ENCODE peak calls at places on chromosomes 7 and 10, in ten cellular contexts. A, E, K, H, P, D, Y, T, M and B are unnamed samples.
A peak's percentile ranks its signal among the peaks of the same experiment; 100 is the strongest.

GRCh38 chr7:17986826-17987225 is 40.8 kb downstream of the PRPS1L1 start:
- DNase-seq in A (peak; percentile 95), E (peak; percentile 79), K (no peak), H (peak; percentile 64), P (no peak), D (peak; percentile 77), Y (no peak), T (peak; percentile 91), M (no peak), B (no peak)

GRCh38 chr7:144670251-144670650 is 165.6 kb downstream of the TPK1 start:
- DNase-seq in A (peak; percentile 45), E (peak; percentile 5), K (no peak), H (no peak), P (no peak), D (peak; percentile 18), Y (no peak), T (no peak), M (no peak), B (no peak)

GRCh38 chr7:44750921-44751571 is 2.4 kb downstream of the ZMIZ2 start:
- DNase-seq in A (no peak), E (no peak), K (no peak), H (no peak), P (no peak), D (no peak), Y (no peak), T (no peak), M (no peak), B (no peak)

GRCh38 chr10:71187600-71187999 is 24.8 kb upstream of the UNC5B start:
- DNase-seq in A (peak; percentile 37), E (peak; percentile 27), K (no peak), H (no peak), P (no peak), D (peak; percentile 10), Y (no peak), T (no peak), M (no peak), B (no peak)

GRCh38 chr10:21924511-21924910 is 79.0 kb downstream of the DNAJC1 start:
- DNase-seq in A (no peak), E (no peak), K (no peak), H (no peak), P (no peak), D (no peak), Y (no peak), T (no peak), M (no peak), B (no peak)

GRCh38 chr7:123995617-123996326 is 37.1 kb downstream of the TMEM229A start:
- DNase-seq in A (no peak), E (no peak), K (no peak), H (no peak), P (no peak), D (no peak), Y (no peak), T (no peak), M (no peak), B (no peak)

GRCh38 chr10:6128087-6128486 is 39.3 kb downstream of the RBM17 start:
- DNase-seq in A (no peak), E (no peak), K (no peak), H (no peak), P (no peak), D (no peak), Y (no peak), T (no peak), M (no peak), B (no peak)

GRCh38 chr7:102321351-102322201 is 34.7 kb downstream of the SPDYE6 start:
- DNase-seq in A (no peak), E (no peak), K (peak; percentile 9), H (no peak), P (no peak), D (no peak), Y (no peak), T (no peak), M (peak; percentile 10), B (no peak)

GRCh38 chr10:13062813-13063212 is 37.1 kb upstream of the OPTN start:
- DNase-seq in A (no peak), E (no peak), K (no peak), H (no peak), P (no peak), D (no peak), Y (no peak), T (no peak), M (no peak), B (no peak)